ENCODE peak calls at places on chromosomes 3 and 15, in four cellular contexts. One of them, this sample, is unnamed. For H3K79me2 and H3K9me3, the result is how much of the 10 kb centered on the place peaks cover.

GRCh38 chr3:85120879-85121278 is 162.1 kb downstream of the CADM2 start:
- DNase-seq in SK-N-SH: no peak
- DNase-seq in H1: no peak
- DNase-seq in K562: no peak
- DNase-seq in this sample: no peak

GRCh38 chr15:69012761-69013364 is 1.6 kb upstream of the NOX5 start:
- DNase-seq in K562: no peak
- DNase-seq in SK-N-SH: no peak
- DNase-seq in H1: no peak
- DNase-seq in this sample: no peak

GRCh38 chr3:150215616-150216015 is 192.5 kb upstream of the TSC22D2 start:
- DNase-seq in H1: no peak
- DNase-seq in K562: no peak
- DNase-seq in SK-N-SH: no peak
- DNase-seq in this sample: no peak

GRCh38 chr15:52422001-52422400 is 106.7 kb downstream of the MYO5A start:
- DNase-seq in K562: no peak
- DNase-seq in SK-N-SH: no peak
- DNase-seq in H1: no peak
- DNase-seq in this sample: no peak

GRCh38 chr15:36175781-36176211 is 403.6 kb upstream of the CDIN1 start:
- DNase-seq in SK-N-SH: peak
- DNase-seq in K562: no peak
- DNase-seq in H1: no peak
- DNase-seq in this sample: no peak

GRCh38 chr3:17401912-17402311 is 340.5 kb downstream of the TBC1D5 start:
- DNase-seq in H1: no peak
- DNase-seq in SK-N-SH: no peak
- DNase-seq in K562: no peak
- DNase-seq in this sample: no peak

GRCh38 chr15:50058231-50058630 is 60.8 kb downstream of the ATP8B4 start:
- DNase-seq in K562: no peak
- DNase-seq in H1: no peak
- DNase-seq in SK-N-SH: no peak
- DNase-seq in this sample: no peak

GRCh38 chr3:66506154-66506553 is 5.3 kb upstream of the LRIG1 start:
- DNase-seq in K562: no peak
- DNase-seq in H1: no peak
- DNase-seq in SK-N-SH: no peak
- DNase-seq in this sample: no peak

GRCh38 chr3:193301441-193301840 is 60.4 kb downstream of the PLAAT1 start:
- DNase-seq in SK-N-SH: no peak
- DNase-seq in H1: no peak
- DNase-seq in K562: no peak
- DNase-seq in this sample: no peak

GRCh38 chr15:98660055-98660454 is 11.7 kb downstream of the IGF1R start:
- DNase-seq in K562: no peak
- DNase-seq in SK-N-SH: no peak
- DNase-seq in H1: no peak
- DNase-seq in this sample: no peak

GRCh38 chr3:181711325-181712135 is at the start of gene SOX2:
- DNase-seq in H1: peak
- DNase-seq in K562: peak
- DNase-seq in SK-N-SH: peak
- DNase-seq in this sample: no peak

GRCh38 chr3:7205535-7206331 is 344.8 kb downstream of the GRM7 start:
- DNase-seq in K562: no peak
- DNase-seq in SK-N-SH: no peak
- DNase-seq in H1: no peak
- DNase-seq in this sample: peak

GRCh38 chr15:81133782-81134461 is at the start of gene CFAP161:
- DNase-seq in K562: no peak
- DNase-seq in H1: peak
- DNase-seq in SK-N-SH: peak
- DNase-seq in this sample: no peak

GRCh38 chr15:57510647-57511046 is 81.1 kb upstream of the MYZAP start:
- DNase-seq in SK-N-SH: no peak
- DNase-seq in H1: no peak
- DNase-seq in K562: no peak
- DNase-seq in this sample: no peak

GRCh38 chr15:70478251-70478990 is 284.9 kb downstream of the UACA start:
- DNase-seq in K562: no peak
- DNase-seq in SK-N-SH: peak
- DNase-seq in H1: no peak
- DNase-seq in this sample: no peak

GRCh38 chr3:9248232-9249191 is 934 bp downstream of the SRGAP3 start:
- DNase-seq in H1: no peak
- DNase-seq in K562: no peak
- DNase-seq in SK-N-SH: peak
- DNase-seq in this sample: no peak

GRCh38 chr3:87855626-87856025 is 203.2 kb downstream of the CGGBP1 start:
- DNase-seq in H1: no peak
- DNase-seq in K562: no peak
- DNase-seq in SK-N-SH: no peak
- DNase-seq in this sample: no peak

GRCh38 chr3:42735021-42735420 is 32.4 kb upstream of the HHATL start:
- DNase-seq in K562: no peak
- DNase-seq in H1: no peak
- DNase-seq in SK-N-SH: no peak
- DNase-seq in this sample: no peak

GRCh38 chr3:138103466-138103865 is 11.9 kb downstream of the DZIP1L start:
- DNase-seq in H1: no peak
- DNase-seq in K562: no peak
- DNase-seq in SK-N-SH: no peak
- DNase-seq in this sample: no peak
- H3K79me2 ChIP-seq in H1: under half
- H3K79me2 ChIP-seq in K562: under half
- H3K79me2 ChIP-seq in SK-N-SH: half or more
- H3K79me2 ChIP-seq in this sample: under half

DNA sequence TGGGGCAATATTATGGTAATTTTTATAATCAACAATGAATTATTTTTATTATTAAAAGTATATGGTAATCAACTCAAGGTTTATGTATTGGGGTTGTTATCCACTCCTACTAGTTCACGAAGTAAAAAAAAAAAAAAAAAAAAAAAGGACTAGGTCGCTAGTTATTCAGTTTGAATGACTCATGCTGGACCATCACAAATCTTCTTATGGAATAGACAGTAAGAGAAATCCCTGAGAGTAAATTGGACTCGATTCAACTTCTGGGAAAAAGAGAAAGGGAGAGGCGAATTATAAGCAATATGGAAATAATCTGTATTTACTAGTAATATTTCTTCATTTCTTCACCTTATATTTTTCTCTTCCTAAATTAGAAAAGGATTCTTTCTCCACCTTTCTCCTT is 2.0 kb downstream of the MYEF2 start:
- DNase-seq in SK-N-SH: no peak
- DNase-seq in K562: no peak
- DNase-seq in H1: no peak
- DNase-seq in this sample: no peak
- TF ChIP-seq NRF1 in SK-N-SH: no peak
- TF ChIP-seq NRF1 in K562: no peak
- TF ChIP-seq NRF1 in H1: no peak
- TF ChIP-seq NRF1 in this sample: no peak

GRCh38 chr3:164521139-164521538 is 557.2 kb downstream of the SI start:
- DNase-seq in SK-N-SH: no peak
- DNase-seq in K562: no peak
- DNase-seq in H1: no peak
- DNase-seq in this sample: no peak
- H3K9me3 ChIP-seq in SK-N-SH: under half
- H3K9me3 ChIP-seq in K562: under half
- H3K9me3 ChIP-seq in H1: under half
- H3K9me3 ChIP-seq in this sample: under half

GRCh38 chr3:185724761-185725160 is 100.1 kb downstream of the IGF2BP2 start:
- DNase-seq in H1: no peak
- DNase-seq in K562: no peak
- DNase-seq in SK-N-SH: no peak
- DNase-seq in this sample: no peak
- H3K79me2 ChIP-seq in H1: half or more
- H3K79me2 ChIP-seq in K562: half or more
- H3K79me2 ChIP-seq in SK-N-SH: half or more
- H3K79me2 ChIP-seq in this sample: under half

DNA sequence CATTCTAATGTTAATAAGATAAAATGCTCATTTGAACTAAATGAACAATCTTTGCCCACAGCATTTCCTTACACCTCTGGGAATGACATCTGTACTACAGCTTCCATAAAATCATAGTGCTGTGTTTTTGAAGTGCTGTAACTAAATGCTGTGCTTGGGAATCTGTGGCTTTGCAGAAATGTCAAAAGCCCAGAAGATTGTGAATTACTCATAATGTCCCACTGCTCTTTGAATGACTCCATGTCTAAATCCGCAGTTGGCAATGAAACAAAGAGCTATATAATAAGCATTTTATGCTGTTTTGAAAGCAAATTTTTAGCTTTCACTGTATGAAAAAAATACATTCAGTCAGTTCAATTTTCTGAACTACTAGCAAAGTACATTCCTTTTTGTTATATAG is 88.6 kb upstream of the ADAMTS17 start:
- DNase-seq in H1: no peak
- DNase-seq in K562: no peak
- DNase-seq in SK-N-SH: no peak
- DNase-seq in this sample: no peak
- TF ChIP-seq NRF1 in H1: no peak
- TF ChIP-seq NRF1 in K562: no peak
- TF ChIP-seq NRF1 in SK-N-SH: no peak
- TF ChIP-seq NRF1 in this sample: no peak

GRCh38 chr15:26453914-26454313 is 319.0 kb downstream of the GABRB3 start:
- DNase-seq in H1: no peak
- DNase-seq in K562: no peak
- DNase-seq in SK-N-SH: no peak
- DNase-seq in this sample: no peak
- H3K9me3 ChIP-seq in H1: under half
- H3K9me3 ChIP-seq in K562: under half
- H3K9me3 ChIP-seq in SK-N-SH: under half
- H3K9me3 ChIP-seq in this sample: under half

GRCh38 chr3:49740427-49740826 is 16.7 kb upstream of the GMPPB start:
- DNase-seq in H1: no peak
- DNase-seq in SK-N-SH: no peak
- DNase-seq in K562: no peak
- DNase-seq in this sample: no peak
- H3K79me2 ChIP-seq in H1: under half
- H3K79me2 ChIP-seq in SK-N-SH: under half
- H3K79me2 ChIP-seq in K562: under half
- H3K79me2 ChIP-seq in this sample: under half

DNA sequence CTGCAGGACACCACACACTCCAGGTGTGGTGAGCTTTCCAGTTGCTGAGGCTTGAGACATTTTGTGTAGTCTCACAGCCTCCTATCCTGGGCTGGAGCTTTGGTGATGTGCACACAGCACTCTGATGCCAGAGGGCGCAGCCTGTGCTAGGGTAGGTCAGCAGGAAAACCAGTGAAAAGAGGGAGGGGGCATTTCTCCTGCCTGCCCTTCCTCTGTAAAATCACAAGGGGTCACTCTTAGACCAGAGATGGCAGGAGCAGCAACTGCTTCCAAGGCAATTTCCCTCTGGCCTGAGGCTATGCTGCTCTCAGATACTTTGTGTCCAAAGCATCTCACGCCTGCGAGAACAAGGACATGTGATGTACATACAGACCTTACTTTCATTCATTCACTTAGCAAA is 16.5 kb upstream of the MUSTN1 start:
- DNase-seq in SK-N-SH: peak
- DNase-seq in K562: peak
- DNase-seq in H1: peak
- DNase-seq in this sample: no peak
- TF ChIP-seq NRF1 in SK-N-SH: no peak
- TF ChIP-seq NRF1 in K562: no peak
- TF ChIP-seq NRF1 in H1: no peak
- TF ChIP-seq NRF1 in this sample: no peak

DNA sequence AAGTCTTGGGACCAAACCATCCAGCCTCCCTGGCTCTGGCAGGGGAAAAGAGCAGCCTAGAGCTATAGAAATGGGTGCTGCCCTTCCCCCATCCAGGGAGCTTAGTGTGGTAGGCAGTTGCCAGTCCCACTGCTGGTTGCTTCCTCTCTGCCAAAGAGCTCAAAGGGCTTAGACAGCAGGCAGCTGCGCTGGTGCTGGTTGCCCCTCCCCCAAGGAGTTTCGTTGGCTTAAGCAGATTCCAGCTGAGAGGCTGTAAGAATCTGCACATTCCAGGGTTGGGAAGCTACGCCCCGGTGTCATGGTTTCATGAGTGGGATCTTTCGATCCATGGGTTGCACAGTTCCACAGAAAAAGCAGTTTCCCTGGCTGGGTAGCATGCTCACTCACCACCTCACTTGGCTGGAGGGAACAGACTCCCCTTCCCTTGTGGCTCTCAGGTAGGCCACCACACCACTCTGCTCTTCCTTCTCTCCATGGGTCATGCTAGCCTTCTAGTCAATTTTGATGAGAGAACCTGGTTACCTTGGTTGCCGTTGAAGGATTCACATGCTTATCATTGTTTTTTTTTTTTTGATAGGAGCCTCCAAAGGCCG is 195.1 kb downstream of the EPHA6 start:
- DNase-seq in K562: no peak
- DNase-seq in SK-N-SH: no peak
- DNase-seq in H1: no peak
- DNase-seq in this sample: no peak
- H3K9me3 ChIP-seq in K562: under half
- H3K9me3 ChIP-seq in SK-N-SH: under half
- H3K9me3 ChIP-seq in H1: under half
- H3K9me3 ChIP-seq in this sample: under half

GRCh38 chr3:141845407-141846049 is 30.9 kb upstream of the ATP1B3 start:
- DNase-seq in H1: peak
- DNase-seq in SK-N-SH: no peak
- DNase-seq in K562: peak
- DNase-seq in this sample: no peak

GRCh38 chr3:141840737-141841544 is 35.5 kb upstream of the ATP1B3 start:
- DNase-seq in K562: no peak
- DNase-seq in H1: no peak
- DNase-seq in SK-N-SH: no peak
- DNase-seq in this sample: no peak

GRCh38 chr3:141844108-141844507 is 32.3 kb upstream of the ATP1B3 start:
- DNase-seq in K562: peak
- DNase-seq in H1: no peak
- DNase-seq in SK-N-SH: no peak
- DNase-seq in this sample: no peak

GRCh38 chr3:141846050-141846433 is 30.4 kb upstream of the ATP1B3 start:
- DNase-seq in SK-N-SH: no peak
- DNase-seq in H1: no peak
- DNase-seq in K562: no peak
- DNase-seq in this sample: no peak

GRCh38 chr3:141844812-141845211 is 31.6 kb upstream of the ATP1B3 start:
- DNase-seq in SK-N-SH: no peak
- DNase-seq in K562: no peak
- DNase-seq in H1: no peak
- DNase-seq in this sample: no peak
- H3K79me2 ChIP-seq in SK-N-SH: under half
- H3K79me2 ChIP-seq in K562: under half
- H3K79me2 ChIP-seq in H1: under half
- H3K79me2 ChIP-seq in this sample: under half